ENCODE peak calls at places on chromosomes 7 and 10, in four cellular contexts. One of them, this sample, is unnamed. For H3K4me1, the result is how much of the 10 kb centered on the place peaks cover.

GRCh38 chr10:127150136-127150535 is 46.3 kb downstream of the INSYN2A start:
- DNase-seq in breast epithelium: no peak
- DNase-seq in adrenal gland: no peak
- DNase-seq in heart left ventricle: no peak
- DNase-seq in this sample: no peak

GRCh38 chr7:96080021-96080420 is 241.9 kb downstream of the SLC25A13 start:
- DNase-seq in breast epithelium: no peak
- DNase-seq in adrenal gland: no peak
- DNase-seq in heart left ventricle: no peak
- DNase-seq in this sample: no peak

GRCh38 chr10:121216721-121217181 is 365.6 kb downstream of the WDR11 start:
- DNase-seq in breast epithelium: no peak
- DNase-seq in adrenal gland: no peak
- DNase-seq in heart left ventricle: no peak
- DNase-seq in this sample: no peak

GRCh38 chr7:48274662-48275061 is 103.4 kb downstream of the ABCA13 start:
- DNase-seq in breast epithelium: no peak
- DNase-seq in adrenal gland: no peak
- DNase-seq in heart left ventricle: no peak
- DNase-seq in this sample: no peak

GRCh38 chr7:101677421-101678137 is 48.5 kb upstream of the MYL10 start:
- DNase-seq in breast epithelium: no peak
- DNase-seq in adrenal gland: no peak
- DNase-seq in heart left ventricle: no peak
- DNase-seq in this sample: no peak

GRCh38 chr10:19416164-19416563 is 367.6 kb downstream of the MALRD1 start:
- DNase-seq in breast epithelium: no peak
- DNase-seq in adrenal gland: no peak
- DNase-seq in heart left ventricle: no peak
- DNase-seq in this sample: no peak

GRCh38 chr7:99468336-99468918 is 2.5 kb upstream of the ATP5MF start:
- DNase-seq in breast epithelium: no peak
- DNase-seq in adrenal gland: no peak
- DNase-seq in heart left ventricle: no peak
- DNase-seq in this sample: no peak

GRCh38 chr10:37704566-37704965 is 152.8 kb downstream of the ZNF248 start:
- DNase-seq in breast epithelium: no peak
- DNase-seq in adrenal gland: no peak
- DNase-seq in heart left ventricle: no peak
- DNase-seq in this sample: no peak

GRCh38 chr7:73822319-73823173 is 8.2 kb upstream of the CLDN4 start:
- DNase-seq in breast epithelium: peak
- DNase-seq in adrenal gland: peak
- DNase-seq in heart left ventricle: no peak
- DNase-seq in this sample: peak

GRCh38 chr10:25493122-25493893 is 318.5 kb downstream of the GPR158 start:
- DNase-seq in breast epithelium: no peak
- DNase-seq in adrenal gland: peak
- DNase-seq in heart left ventricle: peak
- DNase-seq in this sample: no peak

GRCh38 chr7:131370523-131370968 is 42.9 kb downstream of the MKLN1 start:
- DNase-seq in breast epithelium: no peak
- DNase-seq in adrenal gland: no peak
- DNase-seq in heart left ventricle: no peak
- DNase-seq in this sample: no peak

GRCh38 chr10:60352105-60352504 is 37.6 kb downstream of the ANK3 start:
- DNase-seq in breast epithelium: no peak
- DNase-seq in adrenal gland: no peak
- DNase-seq in heart left ventricle: no peak
- DNase-seq in this sample: no peak

GRCh38 chr10:86186633-86187032 is 180.0 kb downstream of the GRID1 start:
- DNase-seq in breast epithelium: no peak
- DNase-seq in adrenal gland: no peak
- DNase-seq in heart left ventricle: no peak
- DNase-seq in this sample: no peak

GRCh38 chr7:6376820-6377219 is 70.9 kb downstream of the DAGLB start:
- DNase-seq in breast epithelium: no peak
- DNase-seq in adrenal gland: no peak
- DNase-seq in heart left ventricle: no peak
- DNase-seq in this sample: no peak
- H3K4me1 ChIP-seq in breast epithelium: under half
- H3K4me1 ChIP-seq in adrenal gland: under half
- H3K4me1 ChIP-seq in heart left ventricle: under half
- H3K4me1 ChIP-seq in this sample: under half

GRCh38 chr7:35800718-35801391 is at the start of gene SEPTIN7:
- DNase-seq in breast epithelium: peak
- DNase-seq in adrenal gland: peak
- DNase-seq in heart left ventricle: peak
- DNase-seq in this sample: peak

GRCh38 chr7:35801392-35802101 is 690 bp downstream of the SEPTIN7 start:
- DNase-seq in breast epithelium: peak
- DNase-seq in adrenal gland: peak
- DNase-seq in heart left ventricle: peak
- DNase-seq in this sample: peak

GRCh38 chr7:35804571-35804970 is 3.7 kb downstream of the SEPTIN7 start:
- DNase-seq in breast epithelium: no peak
- DNase-seq in adrenal gland: no peak
- DNase-seq in heart left ventricle: no peak
- DNase-seq in this sample: no peak

GRCh38 chr7:35802102-35802466 is 1.2 kb downstream of the SEPTIN7 start:
- DNase-seq in breast epithelium: no peak
- DNase-seq in adrenal gland: no peak
- DNase-seq in heart left ventricle: no peak
- DNase-seq in this sample: no peak

GRCh38 chr7:35802649-35803048 is 1.8 kb downstream of the SEPTIN7 start:
- DNase-seq in breast epithelium: no peak
- DNase-seq in adrenal gland: no peak
- DNase-seq in heart left ventricle: no peak
- DNase-seq in this sample: no peak
- H3K27ac ChIP-seq in breast epithelium: peak
- H3K27ac ChIP-seq in adrenal gland: peak
- H3K27ac ChIP-seq in heart left ventricle: peak
- H3K27ac ChIP-seq in this sample: peak

DNA sequence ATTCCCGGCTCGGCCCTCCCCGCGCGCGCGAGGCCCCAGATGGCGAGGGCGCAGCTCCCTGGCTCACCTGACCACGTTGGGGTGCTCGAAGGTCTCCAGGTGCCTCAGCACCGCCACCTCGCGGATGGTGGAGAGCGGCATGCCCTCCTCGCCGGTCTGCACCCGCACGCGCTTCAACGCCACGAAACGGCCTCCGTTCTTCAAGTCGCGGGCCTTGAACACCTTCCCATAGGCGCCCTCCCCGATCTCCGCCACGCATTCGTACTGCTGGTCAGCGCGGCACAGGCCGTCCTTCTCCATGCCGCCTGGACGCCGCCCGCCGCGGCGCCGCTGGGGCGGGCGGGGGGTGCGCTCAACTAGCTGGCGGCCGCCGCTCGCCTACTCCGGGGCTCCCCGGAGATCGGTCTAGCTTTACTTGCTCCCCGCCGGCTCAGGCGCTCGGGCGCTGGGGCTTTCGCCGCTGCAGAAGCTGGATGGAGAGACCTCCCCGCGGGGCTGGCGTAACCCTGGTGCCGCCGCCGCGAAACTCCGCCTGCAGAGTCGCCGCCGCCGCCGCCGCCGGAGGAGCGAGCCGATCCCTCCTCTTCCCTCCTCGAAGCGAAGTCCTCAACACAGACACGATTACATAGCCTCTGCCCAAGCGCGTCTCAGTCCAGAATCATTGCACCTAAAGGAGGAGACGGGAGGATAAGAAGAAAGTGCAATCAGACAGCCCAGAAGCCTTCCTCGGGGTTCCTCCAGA is 3.2 kb downstream of the CDK6 start:
- DNase-seq in breast epithelium: peak
- DNase-seq in adrenal gland: peak
- DNase-seq in heart left ventricle: peak
- DNase-seq in this sample: peak
- TF ChIP-seq POLR2A in breast epithelium: no peak
- TF ChIP-seq POLR2A in adrenal gland: no peak
- TF ChIP-seq POLR2A in heart left ventricle: peak
- TF ChIP-seq POLR2A in this sample: no peak

GRCh38 chr7:143382791-143383641 is 1.9 kb downstream of the ZYX start:
- DNase-seq in breast epithelium: no peak
- DNase-seq in adrenal gland: no peak
- DNase-seq in heart left ventricle: no peak
- DNase-seq in this sample: peak

GRCh38 chr7:143382126-143382790 is 1.1 kb downstream of the ZYX start:
- DNase-seq in breast epithelium: no peak
- DNase-seq in adrenal gland: no peak
- DNase-seq in heart left ventricle: no peak
- DNase-seq in this sample: peak

GRCh38 chr7:143384741-143385631 is 3.8 kb downstream of the ZYX start:
- DNase-seq in breast epithelium: no peak
- DNase-seq in adrenal gland: no peak
- DNase-seq in heart left ventricle: peak
- DNase-seq in this sample: peak

GRCh38 chr7:143384148-143384547 is 3.0 kb downstream of the ZYX start:
- DNase-seq in breast epithelium: no peak
- DNase-seq in adrenal gland: no peak
- DNase-seq in heart left ventricle: no peak
- DNase-seq in this sample: peak

GRCh38 chr7:143383642-143383957 is 2.5 kb downstream of the ZYX start:
- DNase-seq in breast epithelium: peak
- DNase-seq in adrenal gland: no peak
- DNase-seq in heart left ventricle: no peak
- DNase-seq in this sample: no peak
- H3K4me1 ChIP-seq in breast epithelium: under half
- H3K4me1 ChIP-seq in adrenal gland: under half
- H3K4me1 ChIP-seq in heart left ventricle: under half
- H3K4me1 ChIP-seq in this sample: under half

DNA sequence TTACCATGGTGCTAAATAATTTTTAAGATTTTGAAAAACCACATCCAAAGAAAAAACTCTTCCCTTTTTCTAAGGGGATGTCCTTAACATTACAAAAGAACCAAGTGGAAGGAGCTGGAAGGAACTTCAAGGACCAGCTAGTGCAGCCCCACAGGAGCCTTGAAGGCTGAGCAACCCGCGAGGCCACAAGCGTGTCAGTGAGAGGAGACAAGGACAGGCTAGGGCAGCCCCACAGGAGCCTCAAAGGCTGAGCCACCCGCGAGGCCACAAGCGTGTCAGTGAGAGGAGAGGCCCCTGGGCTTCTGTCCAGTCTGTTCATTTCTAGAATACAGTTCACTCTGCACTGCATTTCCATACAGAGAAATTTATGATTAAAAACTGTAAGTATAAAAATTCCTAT is 80.1 kb upstream of the ATP6V0A4 start:
- DNase-seq in breast epithelium: no peak
- DNase-seq in adrenal gland: no peak
- DNase-seq in heart left ventricle: no peak
- DNase-seq in this sample: no peak
- H3K27ac ChIP-seq in breast epithelium: no peak
- H3K27ac ChIP-seq in adrenal gland: peak
- H3K27ac ChIP-seq in heart left ventricle: no peak
- H3K27ac ChIP-seq in this sample: no peak